ENCODE peak calls at places on chromosomes 12 and 14, in nine cellular contexts. M is spleen, V is psoas muscle, E is adrenal gland, D is type B pancreatic cell, U is ELF-1, W is GM13977, K is ascending aorta, R is DMS153. T is an unnamed sample.
A peak's percentile ranks its signal among the peaks of the same experiment; 100 is the strongest.

GRCh38 chr14:45519770-45520169 is 266.8 kb upstream of the MIS18BP1 start:
- DNase-seq in R (no peak), W (no peak), V (no peak), U (no peak), K (no peak), D (no peak), M (no peak), E (no peak), T (no peak)

GRCh38 chr12:51028811-51029146 is 2.6 kb upstream of the SLC11A2 start:
- DNase-seq in E (no peak), W (no peak), R (no peak), V (no peak), M (no peak), U (peak; percentile 46), K (no peak), D (no peak), T (no peak)

GRCh38 chr14:88902850-88903249 is 78.4 kb downstream of the TTC8 start:
- DNase-seq in D (no peak), M (no peak), R (no peak), V (no peak), U (no peak), E (no peak), W (no peak), K (no peak), T (no peak)

GRCh38 chr12:63845726-63846125 is 1.2 kb downstream of the SRGAP1 start:
- DNase-seq in K (no peak), R (no peak), W (no peak), V (no peak), E (no peak), D (no peak), M (no peak), U (peak; percentile 18), T (peak; percentile 44)

GRCh38 chr12:70876952-70877351 is 43.6 kb downstream of the PTPRR start:
- DNase-seq in V (no peak), W (no peak), E (no peak), K (no peak), U (no peak), D (no peak), M (no peak), R (no peak), T (no peak)

GRCh38 chr14:98913967-98914620 is 357.9 kb downstream of the BCL11B start:
- DNase-seq in W (no peak), K (no peak), R (no peak), E (no peak), D (no peak), M (no peak), U (no peak), V (no peak), T (peak; percentile 74)

GRCh38 chr14:28461379-28461778 is 305.2 kb upstream of the FOXG1 start:
- DNase-seq in E (no peak), D (no peak), V (no peak), U (no peak), W (no peak), R (no peak), M (no peak), K (no peak), T (no peak)

GRCh38 chr12:62191747-62192485 is 68.3 kb upstream of the USP15 start:
- DNase-seq in U (peak; percentile 35), W (peak; percentile 13), V (no peak), D (no peak), K (no peak), M (peak; percentile 80), R (no peak), E (peak; percentile 25), T (no peak)

GRCh38 chr14:21039585-21040369 is 2.4 kb upstream of the RNASE7 start:
- DNase-seq in M (peak; percentile 58), E (peak; percentile 74), K (no peak), V (peak; percentile 32), D (no peak), R (peak; percentile 55), W (peak; percentile 65), U (peak; percentile 77), T (peak; percentile 86)

GRCh38 chr14:90632451-90632850 is 183.8 kb downstream of the TTC7B start:
- DNase-seq in V (no peak), U (no peak), K (no peak), M (no peak), D (no peak), R (no peak), E (no peak), W (no peak), T (no peak)

GRCh38 chr12:48816148-48816854 is 2.0 kb upstream of the CACNB3 start:
- DNase-seq in E (no peak), D (no peak), V (no peak), K (no peak), M (no peak), R (no peak), W (no peak), U (no peak), T (no peak)

GRCh38 chr12:29148065-29148957 is 767 bp upstream of the FAR2 start:
- DNase-seq in W (peak; percentile 53), V (peak; percentile 28), E (no peak), D (no peak), U (no peak), R (no peak), M (peak; percentile 81), K (no peak), T (no peak)

GRCh38 chr12:2785017-2785416 is 9.8 kb upstream of the FKBP4 start:
- DNase-seq in V (no peak), U (no peak), K (no peak), R (no peak), E (no peak), M (no peak), D (no peak), W (no peak), T (no peak)

GRCh38 chr12:104722541-104723534 is 235.3 kb downstream of the SLC41A2 start:
- DNase-seq in D (no peak), U (peak; percentile 45), E (no peak), R (peak; percentile 36), V (no peak), K (no peak), M (peak; percentile 58), W (no peak), T (no peak)

GRCh38 chr14:71399057-71399487 is 491.8 kb downstream of the PCNX1 start:
- DNase-seq in R (no peak), V (no peak), D (no peak), W (peak; percentile 54), M (no peak), E (no peak), K (no peak), U (no peak), T (no peak)